ENCODE peak calls at places on chromosome 18, in five cellular contexts. L is WTC11; R is NCI-H2081 treated with DMSO at 0.1 percent for 48 hours; H is G401; U is stimulated activated naive B cell treated with anti-CD40 and anti-IgM and Interleukin-4, amounts not matched to agents 10 μg/mL and 1 μg/mL and 100 μg/mL, for 72 hours. E is an unnamed sample.

GRCh38 chr18:55265130-55265675 is 305.9 kb upstream of the CCDC68 start:
- DNase-seq in L (no peak), R (no peak), H (no peak), U (no peak), E (no peak)

GRCh38 chr18:657998-658946 is 819 bp downstream of the TYMS start:
- DNase-seq in L (peak), R (peak), H (peak), U (peak), E (peak)

GRCh38 chr18:60686142-60686541 is 313.6 kb upstream of the MC4R start:
- DNase-seq in L (no peak), R (no peak), H (no peak), U (no peak), E (no peak)

GRCh38 chr18:45688834-45689233 is 35.1 kb upstream of the SLC14A1 start:
- DNase-seq in L (no peak), R (no peak), H (no peak), U (peak), E (no peak)

GRCh38 chr18:54607213-54607934 is 16.3 kb downstream of the DYNAP start:
- DNase-seq in L (peak), R (no peak), H (no peak), U (no peak), E (no peak)

GRCh38 chr18:43719264-43719795 is 442.0 kb upstream of the SYT4 start:
- DNase-seq in L (no peak), R (no peak), H (no peak), U (no peak), E (no peak)

GRCh38 chr18:29648891-29649290 is 1393.7 kb downstream of the DSC3 start:
- DNase-seq in L (no peak), R (no peak), H (no peak), U (no peak), E (no peak)

GRCh38 chr18:46196627-46197243 is 92.5 kb downstream of the HAUS1 start:
- DNase-seq in L (no peak), R (no peak), H (no peak), U (no peak), E (peak)

GRCh38 chr18:37144921-37145320 is 316.0 kb downstream of the KIAA1328 start:
- DNase-seq in L (no peak), R (no peak), H (no peak), U (no peak), E (no peak)

GRCh38 chr18:57437782-57438668 is 2.9 kb downstream of the ONECUT2 start:
- DNase-seq in L (peak), R (peak), H (peak), U (peak), E (peak)

GRCh38 chr18:45521151-45521550 is 94.1 kb upstream of the SLC14A2 start:
- DNase-seq in L (no peak), R (no peak), H (no peak), U (no peak), E (peak)

GRCh38 chr18:62125702-62126101 is 61.2 kb downstream of the PIGN start:
- DNase-seq in L (no peak), R (no peak), H (no peak), U (no peak), E (no peak)

GRCh38 chr18:12318857-12319256 is 10.8 kb downstream of the TUBB6 start:
- DNase-seq in L (no peak), R (no peak), H (no peak), U (no peak), E (no peak)

GRCh38 chr18:54734059-54734458 is 94.2 kb upstream of the RAB27B start:
- DNase-seq in L (no peak), R (no peak), H (no peak), U (no peak), E (peak)

GRCh38 chr18:73980289-73980979 is 167.2 kb downstream of the FBXO15 start:
- DNase-seq in L (peak), R (no peak), H (no peak), U (no peak), E (no peak)

GRCh38 chr18:59802031-59802430 is 97.8 kb upstream of the PMAIP1 start:
- DNase-seq in L (no peak), R (no peak), H (no peak), U (no peak), E (no peak)

GRCh38 chr18:79983253-79983652 is 5.1 kb downstream of the TXNL4A start:
- DNase-seq in L (no peak), R (no peak), H (no peak), U (no peak), E (no peak)

GRCh38 chr18:28723506-28723905 is 546.6 kb upstream of the CDH2 start:
- DNase-seq in L (no peak), R (no peak), H (no peak), U (no peak), E (no peak)

GRCh38 chr18:25805323-25805722 is 285.1 kb downstream of the SS18 start:
- DNase-seq in L (no peak), R (no peak), H (no peak), U (no peak), E (peak)